ENCODE peak calls at places on chromosomes 1 and 21, in seven cellular contexts. D, E, P, S, Y, V and I are unnamed samples.

GRCh38 chr1:172467446-172467845 is 23.6 kb upstream of the PIGC start:
- DNase-seq in D (no peak), E (no peak), P (no peak), S (no peak), Y (no peak), V (no peak), I (no peak)

GRCh38 chr21:41816583-41817165 is 49.8 kb upstream of the RIPK4 start:
- DNase-seq in D (peak; percentile 46), E (peak; percentile 59), P (peak; percentile 39), S (peak; percentile 78), Y (peak; percentile 58), V (peak; percentile 31), I (peak; percentile 74)

GRCh38 chr21:38819719-38820147 is 14.0 kb downstream of the ETS2 start:
- DNase-seq in D (peak; percentile 77), E (no peak), P (no peak), S (peak; percentile 92), Y (peak; percentile 63), V (no peak), I (no peak)

GRCh38 chr1:201559679-201560162 is 20.8 kb downstream of the NAV1 start:
- DNase-seq in D (peak; percentile 86), E (peak; percentile 86), P (peak; percentile 76), S (peak; percentile 76), Y (peak; percentile 85), V (peak; percentile 72), I (peak; percentile 90)

GRCh38 chr1:179129702-179130473 is 48.0 kb downstream of the TOR3A start:
- DNase-seq in D (peak; percentile 47), E (no peak), P (no peak), S (peak; percentile 46), Y (peak; percentile 63), V (no peak), I (no peak)

GRCh38 chr1:40421694-40422384 is 28.4 kb upstream of the ZFP69B start:
- DNase-seq in D (peak; percentile 23), E (no peak), P (no peak), S (no peak), Y (no peak), V (no peak), I (no peak)

GRCh38 chr1:64505232-64505943 is 35.5 kb downstream of the CACHD1 start:
- DNase-seq in D (no peak), E (peak; percentile 93), P (peak; percentile 65), S (peak; percentile 34), Y (no peak), V (no peak), I (peak; percentile 88)

GRCh38 chr1:19878637-19878985 is 3.6 kb upstream of the OTUD3 start:
- DNase-seq in D (no peak), E (no peak), P (no peak), S (peak; percentile 8), Y (no peak), V (no peak), I (no peak)

GRCh38 chr21:31878831-31879230 is 6.0 kb downstream of the HUNK start:
- DNase-seq in D (no peak), E (no peak), P (no peak), S (no peak), Y (no peak), V (no peak), I (no peak)

GRCh38 chr1:7230121-7230895 is 445.1 kb downstream of the CAMTA1 start:
- DNase-seq in D (no peak), E (no peak), P (no peak), S (no peak), Y (no peak), V (no peak), I (no peak)

GRCh38 chr1:61481313-61481712 is 243.6 kb downstream of the TM2D1 start:
- DNase-seq in D (no peak), E (no peak), P (no peak), S (no peak), Y (no peak), V (no peak), I (no peak)

GRCh38 chr1:101317590-101317989 is 80.8 kb downstream of the S1PR1 start:
- DNase-seq in D (no peak), E (no peak), P (no peak), S (no peak), Y (no peak), V (no peak), I (peak; percentile 36)

GRCh38 chr1:198030682-198031081 is 113.5 kb downstream of the LHX9 start:
- DNase-seq in D (peak; percentile 53), E (no peak), P (no peak), S (no peak), Y (no peak), V (no peak), I (no peak)

GRCh38 chr1:3306583-3307285 is 147.7 kb upstream of the ARHGEF16 start:
- DNase-seq in D (peak; percentile 72), E (no peak), P (no peak), S (peak; percentile 14), Y (peak; percentile 49), V (no peak), I (no peak)

GRCh38 chr1:45016090-45016697 is 4.1 kb downstream of the UROD start:
- DNase-seq in D (no peak), E (no peak), P (no peak), S (no peak), Y (no peak), V (no peak), I (no peak)

GRCh38 chr1:192566657-192567056 is 8.9 kb upstream of the RGS1 start:
- DNase-seq in D (no peak), E (no peak), P (no peak), S (no peak), Y (no peak), V (no peak), I (no peak)

GRCh38 chr1:192564099-192564498 is 11.5 kb upstream of the RGS1 start:
- DNase-seq in D (no peak), E (no peak), P (no peak), S (no peak), Y (no peak), V (no peak), I (no peak)

GRCh38 chr1:192571706-192572105 is 3.9 kb upstream of the RGS1 start:
- DNase-seq in D (no peak), E (no peak), P (no peak), S (no peak), Y (no peak), V (no peak), I (no peak)

GRCh38 chr1:192563129-192563528 is 12.4 kb upstream of the RGS1 start:
- DNase-seq in D (no peak), E (no peak), P (no peak), S (no peak), Y (no peak), V (no peak), I (no peak)

DNA sequence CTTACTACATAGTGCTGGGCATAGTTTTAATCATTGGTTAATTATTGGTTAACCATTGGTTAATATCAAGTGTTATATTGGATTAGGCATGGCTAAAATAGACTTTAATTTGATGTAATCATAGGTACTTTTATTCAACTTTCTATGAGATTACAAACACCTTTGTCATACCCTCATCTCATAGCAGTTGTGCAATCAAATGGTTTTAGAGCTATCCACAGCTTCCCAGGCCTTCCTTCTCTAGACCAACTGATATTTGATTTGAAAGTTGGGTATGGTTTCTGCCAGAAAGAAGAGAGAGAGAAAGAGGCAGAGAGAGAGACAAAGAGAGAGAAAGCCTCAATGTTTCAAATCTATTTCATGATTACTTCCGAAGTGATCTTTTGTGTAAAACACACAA is 9.6 kb upstream of the RGS1 start:
- DNase-seq in D (peak; percentile 25), E (no peak), P (no peak), S (peak; percentile 65), Y (no peak), V (no peak), I (no peak)
- H3K4ac ChIP-seq in D (no peak overlapping the region), E (no peak overlapping the region), P (no peak overlapping the region), S (no peak overlapping the region), Y (no peak overlapping the region), V (no peak overlapping the region), I (no peak overlapping the region)

DNA sequence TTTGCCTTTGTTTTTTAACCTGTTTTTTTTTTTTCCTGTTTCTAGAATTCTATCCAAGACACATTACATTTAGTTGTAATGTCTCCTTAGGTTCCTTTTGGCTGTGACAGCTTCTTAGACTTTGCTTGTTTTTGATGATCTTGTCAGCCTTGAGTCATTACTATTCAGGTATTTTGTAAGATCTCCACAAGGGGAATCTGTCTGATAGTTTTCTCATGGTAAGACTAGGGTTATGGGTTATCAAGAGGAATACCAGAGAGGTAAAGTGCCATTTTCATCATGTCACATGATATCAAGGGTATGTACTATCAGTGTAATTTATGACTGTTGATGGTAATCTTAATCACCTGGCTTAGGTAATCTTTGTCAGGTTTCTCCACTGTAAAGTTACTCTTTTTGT is 99.1 kb upstream of the GFI1 start:
- DNase-seq in D (no peak), E (no peak), P (no peak), S (peak; percentile 79), Y (no peak), V (no peak), I (no peak)
- H3K4ac ChIP-seq in D (no peak overlapping the region), E (no peak overlapping the region), P (no peak overlapping the region), S (no peak overlapping the region), Y (no peak overlapping the region), V (no peak overlapping the region), I (no peak overlapping the region)

GRCh38 chr1:181216571-181216994 is 128.1 kb downstream of the IER5 start:
- DNase-seq in D (no peak), E (peak; percentile 96), P (no peak), S (peak; percentile 42), Y (no peak), V (no peak), I (peak; percentile 63)

GRCh38 chr1:181219938-181220337 is 131.4 kb downstream of the IER5 start:
- DNase-seq in D (peak; percentile 4), E (no peak), P (no peak), S (peak; percentile 1), Y (no peak), V (no peak), I (no peak)

GRCh38 chr1:181222972-181223371 is 134.5 kb downstream of the IER5 start:
- DNase-seq in D (no peak), E (no peak), P (no peak), S (no peak), Y (no peak), V (no peak), I (no peak)

GRCh38 chr1:181221078-181221477 is 132.6 kb downstream of the IER5 start:
- DNase-seq in D (no peak), E (no peak), P (no peak), S (no peak), Y (no peak), V (no peak), I (no peak)
- H3K4ac ChIP-seq in D (no peak overlapping the region), E (no peak overlapping the region), P (no peak overlapping the region), S (no peak overlapping the region), Y (no peak overlapping the region), V (peak overlapping the region; percentile 45), I (no peak overlapping the region)

DNA sequence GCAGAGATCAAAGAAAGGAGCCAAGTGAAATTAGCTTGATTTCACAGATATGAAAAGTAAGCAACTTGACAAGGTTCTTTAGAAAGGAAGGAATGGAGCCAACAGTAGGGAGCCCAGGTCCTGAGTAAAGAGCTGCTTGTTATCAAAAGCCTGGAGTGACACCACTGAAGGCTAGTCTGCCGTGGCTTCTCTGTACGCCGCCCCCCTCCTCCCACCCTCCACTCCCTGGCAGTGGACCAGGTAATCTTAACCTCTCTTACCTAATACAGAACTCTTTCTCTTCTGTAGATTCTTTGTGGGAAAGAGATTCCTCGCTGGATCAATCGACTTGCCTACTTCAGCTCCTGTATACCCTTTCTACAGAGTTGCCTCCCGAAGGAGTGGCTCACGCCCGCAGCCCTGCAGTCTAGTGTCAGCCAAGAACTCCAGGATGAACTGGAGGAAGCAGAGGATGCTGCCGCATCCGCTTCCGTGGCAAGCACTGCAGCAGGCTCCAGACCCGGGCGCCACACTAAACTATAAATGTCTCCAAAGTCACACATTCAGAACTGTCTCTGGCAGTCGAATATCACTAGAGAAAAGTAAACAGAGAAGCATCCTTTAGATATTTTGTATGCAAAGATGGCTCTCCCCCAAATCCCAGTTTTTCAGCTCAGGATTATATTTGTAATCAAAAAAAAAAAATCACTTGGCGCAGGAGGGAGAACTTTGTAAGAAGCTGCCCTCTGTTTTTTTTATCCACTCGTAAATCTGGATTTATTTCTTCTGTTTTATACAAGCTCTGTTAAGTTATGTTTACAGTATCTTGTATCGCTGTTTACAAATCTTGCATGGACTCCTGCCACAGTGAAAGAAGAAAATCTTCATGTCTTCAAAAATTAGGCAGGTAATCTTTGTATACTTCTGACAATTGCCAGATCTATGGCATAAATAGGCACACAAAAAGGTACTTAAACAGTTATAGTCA is 52.6 kb downstream of the DESI2 start:
- DNase-seq in D (no peak), E (no peak), P (no peak), S (no peak), Y (no peak), V (no peak), I (no peak)
- H3K4ac ChIP-seq in D (no peak overlapping the region), E (no peak overlapping the region), P (no peak overlapping the region), S (no peak overlapping the region), Y (no peak overlapping the region), V (no peak overlapping the region), I (no peak overlapping the region)